ENCODE peak calls at places on chromosomes 6 and 20, in five cellular contexts. W, Z, H, R and B are unnamed samples.

GRCh38 chr6:100001915-100002388 is 7.9 kb upstream of the MCHR2 start:
- DNase-seq in W (peak), Z (peak), H (peak), R (peak), B (peak)

GRCh38 chr6:132114201-132114860 is 163.2 kb upstream of the CCN2 start:
- DNase-seq in W (no peak), Z (no peak), H (no peak), R (no peak), B (no peak)

GRCh38 chr6:149235130-149235561 is 82.4 kb upstream of the TAB2 start:
- DNase-seq in W (peak), Z (peak), H (no peak), R (peak), B (no peak)

GRCh38 chr20:41456341-41456740 is 89.7 kb upstream of the EMILIN3 start:
- DNase-seq in W (no peak), Z (no peak), H (no peak), R (no peak), B (no peak)

GRCh38 chr6:84457276-84457675 is 229.8 kb upstream of the CEP162 start:
- DNase-seq in W (peak), Z (no peak), H (no peak), R (no peak), B (no peak)

GRCh38 chr20:5654557-5654956 is 95.6 kb upstream of the SHLD1 start:
- DNase-seq in W (no peak), Z (no peak), H (no peak), R (no peak), B (no peak)

GRCh38 chr6:15922510-15923307 is 206.2 kb upstream of the MYLIP start:
- DNase-seq in W (no peak), Z (peak), H (no peak), R (no peak), B (no peak)

GRCh38 chr20:10218536-10219451 is at the start of gene SNAP25:
- DNase-seq in W (peak), Z (peak), H (peak), R (peak), B (peak)

GRCh38 chr6:131532476-131533108 is 40.4 kb upstream of the ARG1 start:
- DNase-seq in W (no peak), Z (no peak), H (no peak), R (no peak), B (peak)

GRCh38 chr6:154930490-154930889 is 64.6 kb upstream of the TIAM2 start:
- DNase-seq in W (no peak), Z (no peak), H (no peak), R (no peak), B (no peak)

GRCh38 chr6:111105578-111105977 is 18.3 kb downstream of the SLC16A10 start:
- DNase-seq in W (peak), Z (no peak), H (no peak), R (peak), B (peak)

GRCh38 chr6:52049252-52050050 is 38.0 kb downstream of the PKHD1 start:
- DNase-seq in W (peak), Z (no peak), H (no peak), R (no peak), B (no peak)

GRCh38 chr20:35954907-35955251 is 577 bp upstream of the SCAND1 start:
- DNase-seq in W (no peak), Z (no peak), H (no peak), R (peak), B (peak)

GRCh38 chr6:3920321-3920720 is 71.1 kb downstream of the FAM50B start:
- DNase-seq in W (no peak), Z (no peak), H (no peak), R (no peak), B (no peak)

GRCh38 chr20:63360850-63361497 is at the start of gene CHRNA4:
- DNase-seq in W (no peak), Z (no peak), H (peak), R (no peak), B (no peak)

GRCh38 chr20:64234291-64234791 is 21.2 kb upstream of the PCMTD2 start:
- DNase-seq in W (no peak), Z (no peak), H (no peak), R (no peak), B (no peak)

GRCh38 chr20:62834967-62835730 is 18.3 kb downstream of the COL9A3 start:
- DNase-seq in W (no peak), Z (no peak), H (no peak), R (no peak), B (no peak)

GRCh38 chr6:2877057-2877882 is 25.8 kb downstream of the SERPINB9 start:
- DNase-seq in W (no peak), Z (no peak), H (no peak), R (no peak), B (no peak)

GRCh38 chr6:37536462-37537225 is 37.0 kb upstream of the CCDC167 start:
- DNase-seq in W (no peak), Z (no peak), H (peak), R (no peak), B (no peak)

GRCh38 chr6:35919085-35919826 is 1.6 kb downstream of the SRPK1 start:
- DNase-seq in W (no peak), Z (no peak), H (no peak), R (peak), B (no peak)

GRCh38 chr6:169725270-169726048 is 1.2 kb upstream of the PHF10 start:
- DNase-seq in W (peak), Z (peak), H (peak), R (peak), B (peak)

GRCh38 chr20:50555687-50556086 is 45.5 kb downstream of the PTPN1 start:
- DNase-seq in W (no peak), Z (no peak), H (no peak), R (no peak), B (no peak)

GRCh38 chr6:144647406-144647964 is 362.4 kb downstream of the UTRN start:
- DNase-seq in W (no peak), Z (no peak), H (no peak), R (peak), B (no peak)

GRCh38 chr20:9079038-9079731 is 10.3 kb downstream of the PLCB4 start:
- DNase-seq in W (no peak), Z (no peak), H (no peak), R (peak), B (no peak)

GRCh38 chr6:108565091-108565766 is 4.5 kb downstream of the FOXO3 start:
- DNase-seq in W (no peak), Z (no peak), H (no peak), R (no peak), B (peak)

GRCh38 chr6:170230520-170231390 is 60.1 kb downstream of the DLL1 start:
- DNase-seq in W (no peak), Z (no peak), H (no peak), R (no peak), B (no peak)

GRCh38 chr6:26330835-26331808 is 33.9 kb upstream of the BTN3A2 start:
- DNase-seq in W (peak), Z (no peak), H (peak), R (no peak), B (peak)

GRCh38 chr6:370555-370954 is 21.0 kb upstream of the IRF4 start:
- DNase-seq in W (no peak), Z (no peak), H (no peak), R (no peak), B (no peak)

GRCh38 chr20:51272392-51272791 is 249.5 kb upstream of the KCNG1 start:
- DNase-seq in W (no peak), Z (no peak), H (no peak), R (no peak), B (no peak)

GRCh38 chr6:118080547-118080946 is 173.5 kb downstream of the SLC35F1 start:
- DNase-seq in W (no peak), Z (no peak), H (no peak), R (no peak), B (no peak)
- TF ChIP-seq CTCF in W (no peak), Z (no peak), H (no peak), R (no peak), B (no peak)

GRCh38 chr6:88975369-88975768 is 12.0 kb upstream of the RNGTT start:
- DNase-seq in W (no peak), Z (no peak), H (peak), R (no peak), B (no peak)
- TF ChIP-seq CTCF in W (no peak), Z (no peak), H (no peak), R (no peak), B (no peak)

GRCh38 chr20:16518068-16518783 is 55.0 kb downstream of the KIF16B start:
- DNase-seq in W (peak), Z (no peak), H (peak), R (peak), B (peak)
- TF ChIP-seq CTCF in W (no peak), Z (peak), H (no peak), R (peak), B (peak)

DNA sequence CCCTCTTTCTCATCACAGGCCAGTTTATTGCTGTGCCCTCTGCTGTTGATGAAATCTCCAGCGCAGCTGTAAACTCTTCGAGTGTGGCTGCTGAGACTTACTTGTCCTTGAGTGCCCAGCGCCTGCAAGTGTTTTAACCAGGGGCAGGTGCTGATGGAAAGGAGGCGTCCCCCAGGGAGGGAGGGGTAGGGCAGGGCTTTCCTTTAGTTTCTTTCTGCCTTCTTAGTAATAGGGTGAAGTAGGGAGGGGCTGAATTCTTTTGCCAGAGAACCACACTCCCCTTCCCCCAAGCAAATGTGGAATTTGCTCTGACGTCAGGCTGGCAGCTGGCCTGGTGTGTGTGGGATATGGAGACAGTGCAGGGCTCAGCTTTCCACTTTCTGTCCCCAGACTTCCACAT is 61.2 kb downstream of the IGF2R start:
- DNase-seq in W (no peak), Z (peak), H (no peak), R (peak), B (no peak)
- TF ChIP-seq CTCF in W (no peak), Z (no peak), H (no peak), R (no peak), B (no peak)

GRCh38 chr6:7140631-7141366 is 33.0 kb downstream of the RREB1 start:
- DNase-seq in W (peak), Z (peak), H (peak), R (peak), B (peak)

GRCh38 chr6:7144810-7145209 is 37.0 kb downstream of the RREB1 start:
- DNase-seq in W (no peak), Z (no peak), H (no peak), R (no peak), B (no peak)

GRCh38 chr6:7145269-7146078 is 37.7 kb downstream of the RREB1 start:
- DNase-seq in W (peak), Z (no peak), H (no peak), R (peak), B (no peak)

GRCh38 chr6:7142228-7142801 is 34.6 kb downstream of the RREB1 start:
- DNase-seq in W (no peak), Z (no peak), H (no peak), R (no peak), B (no peak)

DNA sequence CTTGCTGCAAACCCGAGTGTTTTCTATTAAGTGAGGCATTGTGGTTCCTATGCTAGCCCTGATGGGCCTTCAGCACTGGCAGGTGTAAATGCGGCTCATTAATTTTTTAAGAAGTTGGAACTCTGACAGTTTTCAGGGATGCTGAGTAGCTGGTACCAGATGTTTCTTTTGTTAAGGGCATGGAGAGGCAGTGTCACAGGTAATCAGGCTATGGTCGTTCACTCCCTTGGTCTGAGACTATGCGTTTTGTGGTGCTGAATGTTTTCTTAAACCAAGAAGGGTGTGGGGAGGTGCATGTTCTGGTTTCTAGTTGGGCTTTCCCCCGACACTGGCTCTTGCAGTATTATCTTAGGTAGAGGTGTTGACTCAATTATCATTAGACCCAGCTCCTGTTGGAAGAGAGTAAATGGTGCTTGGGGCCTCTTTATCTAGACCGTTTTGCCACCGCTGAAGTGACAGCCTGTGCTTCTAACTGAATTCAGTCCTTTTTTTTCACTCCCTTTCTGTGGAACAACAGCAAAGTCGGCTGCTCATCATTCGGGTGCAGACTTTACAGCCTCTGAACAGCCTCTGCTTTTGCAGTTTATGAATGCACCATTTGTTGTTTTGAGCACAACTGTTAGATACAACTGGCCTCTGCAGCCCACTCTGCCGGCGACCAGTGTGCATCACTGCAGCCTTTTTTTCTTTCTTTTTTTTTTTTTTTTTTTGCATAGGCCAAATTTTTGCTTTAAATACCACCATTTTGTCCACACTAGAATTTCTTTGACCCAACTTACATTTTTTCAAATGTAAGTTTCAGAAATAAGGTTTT is 35.6 kb downstream of the RREB1 start:
- DNase-seq in W (no peak), Z (no peak), H (no peak), R (no peak), B (no peak)
- TF ChIP-seq CTCF in W (no peak), Z (no peak), H (no peak), R (peak), B (no peak)

GRCh38 chr20:53880108-53880641 is 190.2 kb downstream of the BCAS1 start:
- DNase-seq in W (no peak), Z (no peak), H (no peak), R (no peak), B (no peak)
- TF ChIP-seq CTCF in W (no peak), Z (no peak), H (no peak), R (no peak), B (no peak)

GRCh38 chr6:97586344-97586743 is 303.3 kb upstream of the MMS22L start:
- DNase-seq in W (no peak), Z (no peak), H (no peak), R (no peak), B (no peak)
- TF ChIP-seq CTCF in W (no peak), Z (no peak), H (no peak), R (no peak), B (no peak)

GRCh38 chr6:29964904-29965872 is 22.9 kb downstream of the HLA-A start:
- DNase-seq in W (peak), Z (peak), H (peak), R (peak), B (peak)

GRCh38 chr6:29965873-29966601 is 23.7 kb downstream of the HLA-A start:
- DNase-seq in W (peak), Z (peak), H (no peak), R (peak), B (no peak)

GRCh38 chr6:29968130-29968529 is 25.8 kb downstream of the HLA-A start:
- DNase-seq in W (peak), Z (no peak), H (no peak), R (peak), B (no peak)

GRCh38 chr6:29968905-29969304 is 26.6 kb downstream of the HLA-A start:
- DNase-seq in W (no peak), Z (no peak), H (no peak), R (no peak), B (no peak)

GRCh38 chr6:29967379-29968010 is 25.2 kb downstream of the HLA-A start:
- DNase-seq in W (peak), Z (no peak), H (no peak), R (peak), B (no peak)
- TF ChIP-seq CTCF in W (no peak), Z (no peak), H (no peak), R (peak), B (no peak)

DNA sequence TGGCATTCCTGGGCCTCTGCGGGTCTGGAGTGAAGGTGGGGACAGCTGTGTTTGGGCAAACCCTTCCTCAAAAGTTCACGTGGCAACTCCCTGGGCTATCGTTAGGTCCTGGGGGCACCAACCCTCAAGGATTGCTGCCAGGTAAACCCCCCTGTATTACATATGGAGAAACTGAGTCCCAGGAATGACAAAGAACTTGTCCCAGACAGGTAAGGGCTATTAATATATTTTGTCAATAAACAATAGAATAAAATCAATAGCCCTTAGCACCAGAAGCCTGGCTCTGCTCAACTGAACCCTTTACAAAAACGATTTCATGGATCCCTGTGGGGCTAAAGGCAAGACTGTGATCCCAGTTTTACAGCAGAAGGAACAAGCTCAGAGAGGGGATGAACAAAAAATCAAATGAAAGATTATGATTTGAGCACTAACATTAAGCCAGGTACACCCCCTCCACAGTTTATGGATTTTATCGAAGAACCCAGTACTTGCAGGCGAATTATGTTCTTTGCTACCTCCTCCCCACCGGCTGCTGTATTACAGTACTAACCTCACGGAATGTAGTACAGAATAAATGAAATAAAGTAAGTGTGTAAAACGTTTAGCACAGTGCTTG is 2.7 kb downstream of the ID1 start:
- DNase-seq in W (no peak), Z (no peak), H (no peak), R (no peak), B (no peak)
- TF ChIP-seq CTCF in W (no peak), Z (no peak), H (no peak), R (no peak), B (no peak)